ENCODE peak calls at places on chromosomes 5 and 9, in ten cellular contexts. One of them, this sample, is unnamed.

GRCh38 chr5:40046792-40047191 is 622.0 kb upstream of the DAB2 start:
- DNase-seq in MG63: peak; percentile 49
- DNase-seq in osteoblast: peak; percentile 58
- DNase-seq in mammary epithelial cell: peak; percentile 77
- DNase-seq in GM12865: no peak
- DNase-seq in AG09309: no peak
- DNase-seq in lung: no peak
- DNase-seq in GM12878: no peak
- DNase-seq in heart left ventricle: no peak
- DNase-seq in mucosa of descending colon: no peak
- DNase-seq in this sample: no peak

GRCh38 chr9:136278221-136278620 is 25.7 kb downstream of the CCDC187 start:
- DNase-seq in MG63: no peak
- DNase-seq in osteoblast: no peak
- DNase-seq in mammary epithelial cell: no peak
- DNase-seq in GM12865: no peak
- DNase-seq in AG09309: no peak
- DNase-seq in lung: no peak
- DNase-seq in GM12878: no peak
- DNase-seq in heart left ventricle: no peak
- DNase-seq in mucosa of descending colon: no peak
- DNase-seq in this sample: no peak

GRCh38 chr5:72377920-72378635 is 57.9 kb downstream of the PTCD2 start:
- DNase-seq in MG63: no peak
- DNase-seq in osteoblast: peak; percentile 67
- DNase-seq in mammary epithelial cell: no peak
- DNase-seq in GM12865: no peak
- DNase-seq in AG09309: no peak
- DNase-seq in lung: no peak
- DNase-seq in GM12878: no peak
- DNase-seq in heart left ventricle: peak; percentile 25
- DNase-seq in mucosa of descending colon: no peak
- DNase-seq in this sample: no peak

GRCh38 chr5:14396071-14396470 is 185.5 kb upstream of the OTULINL start:
- DNase-seq in MG63: no peak
- DNase-seq in osteoblast: no peak
- DNase-seq in mammary epithelial cell: no peak
- DNase-seq in GM12865: no peak
- DNase-seq in AG09309: no peak
- DNase-seq in lung: no peak
- DNase-seq in GM12878: no peak
- DNase-seq in heart left ventricle: no peak
- DNase-seq in mucosa of descending colon: no peak
- DNase-seq in this sample: no peak

GRCh38 chr9:1869843-1870242 is 145.3 kb upstream of the SMARCA2 start:
- DNase-seq in MG63: no peak
- DNase-seq in osteoblast: no peak
- DNase-seq in mammary epithelial cell: peak; percentile 11
- DNase-seq in GM12865: peak; percentile 85
- DNase-seq in AG09309: no peak
- DNase-seq in lung: peak; percentile 33
- DNase-seq in GM12878: no peak
- DNase-seq in heart left ventricle: no peak
- DNase-seq in mucosa of descending colon: peak; percentile 13
- DNase-seq in this sample: peak; percentile 20

GRCh38 chr9:37410969-37411785 is 11.3 kb upstream of the GRHPR start:
- DNase-seq in MG63: peak; percentile 35
- DNase-seq in osteoblast: no peak
- DNase-seq in mammary epithelial cell: peak; percentile 25
- DNase-seq in GM12865: peak; percentile 95
- DNase-seq in AG09309: no peak
- DNase-seq in lung: no peak
- DNase-seq in GM12878: no peak
- DNase-seq in heart left ventricle: no peak
- DNase-seq in mucosa of descending colon: no peak
- DNase-seq in this sample: no peak

GRCh38 chr9:94630833-94631232 is 8.5 kb downstream of the FBP1 start:
- DNase-seq in MG63: no peak
- DNase-seq in osteoblast: no peak
- DNase-seq in mammary epithelial cell: peak; percentile 18
- DNase-seq in GM12865: no peak
- DNase-seq in AG09309: no peak
- DNase-seq in lung: no peak
- DNase-seq in GM12878: no peak
- DNase-seq in heart left ventricle: no peak
- DNase-seq in mucosa of descending colon: peak; percentile 66
- DNase-seq in this sample: peak; percentile 66

GRCh38 chr5:130871346-130872086 is 293.5 kb downstream of the HINT1 start:
- DNase-seq in MG63: no peak
- DNase-seq in osteoblast: no peak
- DNase-seq in mammary epithelial cell: peak; percentile 17
- DNase-seq in GM12865: peak; percentile 51
- DNase-seq in AG09309: peak; percentile 28
- DNase-seq in lung: no peak
- DNase-seq in GM12878: no peak
- DNase-seq in heart left ventricle: peak; percentile 18
- DNase-seq in mucosa of descending colon: peak; percentile 81
- DNase-seq in this sample: peak; percentile 49

GRCh38 chr9:91817493-91818225 is 132.4 kb downstream of the ROR2 start:
- DNase-seq in MG63: peak; percentile 59
- DNase-seq in osteoblast: peak; percentile 93
- DNase-seq in mammary epithelial cell: no peak
- DNase-seq in GM12865: no peak
- DNase-seq in AG09309: no peak
- DNase-seq in lung: no peak
- DNase-seq in GM12878: no peak
- DNase-seq in heart left ventricle: no peak
- DNase-seq in mucosa of descending colon: no peak
- DNase-seq in this sample: no peak

GRCh38 chr9:86407022-86407421 is 52.8 kb upstream of the TUT7 start:
- DNase-seq in MG63: peak; percentile 43
- DNase-seq in osteoblast: no peak
- DNase-seq in mammary epithelial cell: peak; percentile 90
- DNase-seq in GM12865: peak; percentile 12
- DNase-seq in AG09309: no peak
- DNase-seq in lung: no peak
- DNase-seq in GM12878: no peak
- DNase-seq in heart left ventricle: no peak
- DNase-seq in mucosa of descending colon: no peak
- DNase-seq in this sample: no peak

GRCh38 chr9:85401998-85402397 is 339.8 kb downstream of the AGTPBP1 start:
- DNase-seq in MG63: peak; percentile 20
- DNase-seq in osteoblast: no peak
- DNase-seq in mammary epithelial cell: peak; percentile 33
- DNase-seq in GM12865: no peak
- DNase-seq in AG09309: peak; percentile 35
- DNase-seq in lung: no peak
- DNase-seq in GM12878: no peak
- DNase-seq in heart left ventricle: no peak
- DNase-seq in mucosa of descending colon: no peak
- DNase-seq in this sample: no peak

GRCh38 chr5:60687927-60688720 is 11.8 kb downstream of the DEPDC1B start:
- DNase-seq in MG63: peak; percentile 7
- DNase-seq in osteoblast: no peak
- DNase-seq in mammary epithelial cell: peak; percentile 52
- DNase-seq in GM12865: peak; percentile 65
- DNase-seq in AG09309: no peak
- DNase-seq in lung: no peak
- DNase-seq in GM12878: no peak
- DNase-seq in heart left ventricle: no peak
- DNase-seq in mucosa of descending colon: no peak
- DNase-seq in this sample: no peak

DNA sequence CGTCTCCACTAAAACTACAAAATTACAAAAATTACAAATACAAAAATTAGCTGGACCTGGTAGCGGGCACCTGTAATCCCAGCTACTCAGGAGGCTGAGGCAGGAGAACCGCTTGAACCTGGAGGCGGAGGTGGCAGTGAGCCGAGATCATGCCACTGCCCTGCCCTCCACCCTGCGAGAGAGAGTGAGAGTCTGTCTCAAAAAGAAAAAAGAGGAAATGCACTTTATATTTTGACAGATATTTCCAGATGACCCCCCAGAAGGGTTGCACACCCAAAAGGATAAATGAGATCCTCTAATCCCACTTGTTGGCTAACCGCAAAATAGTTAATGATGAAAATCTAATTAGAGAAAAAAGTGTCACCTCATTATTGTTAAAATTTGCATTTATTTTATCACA is 2.2 kb downstream of the HSDL2 start:
- DNase-seq in MG63: no peak
- DNase-seq in osteoblast: no peak
- DNase-seq in mammary epithelial cell: no peak
- DNase-seq in GM12865: no peak
- DNase-seq in AG09309: no peak
- DNase-seq in lung: no peak
- DNase-seq in GM12878: no peak
- DNase-seq in heart left ventricle: no peak
- DNase-seq in mucosa of descending colon: no peak
- DNase-seq in this sample: no peak
- H3K4me3 ChIP-seq in MG63: no peak overlapping the region
- H3K4me3 ChIP-seq in osteoblast: no peak overlapping the region
- H3K4me3 ChIP-seq in mammary epithelial cell: no peak overlapping the region
- H3K4me3 ChIP-seq in GM12865: no peak overlapping the region
- H3K4me3 ChIP-seq in AG09309: no peak overlapping the region
- H3K4me3 ChIP-seq in lung: no peak overlapping the region
- H3K4me3 ChIP-seq in GM12878: no peak overlapping the region
- H3K4me3 ChIP-seq in heart left ventricle: no peak overlapping the region
- H3K4me3 ChIP-seq in mucosa of descending colon: no peak overlapping the region
- H3K4me3 ChIP-seq in this sample: no peak overlapping the region

GRCh38 chr5:74032617-74033016 is 406.6 kb downstream of the ARHGEF28 start:
- DNase-seq in MG63: no peak
- DNase-seq in osteoblast: no peak
- DNase-seq in mammary epithelial cell: no peak
- DNase-seq in GM12865: no peak
- DNase-seq in AG09309: no peak
- DNase-seq in lung: no peak
- DNase-seq in GM12878: no peak
- DNase-seq in heart left ventricle: no peak
- DNase-seq in mucosa of descending colon: no peak
- DNase-seq in this sample: no peak

GRCh38 chr5:74035521-74035937 is 409.5 kb downstream of the ARHGEF28 start:
- DNase-seq in MG63: no peak
- DNase-seq in osteoblast: no peak
- DNase-seq in mammary epithelial cell: peak; percentile 84
- DNase-seq in GM12865: peak; percentile 83
- DNase-seq in AG09309: peak; percentile 23
- DNase-seq in lung: peak; percentile 51
- DNase-seq in GM12878: peak; percentile 59
- DNase-seq in heart left ventricle: peak; percentile 50
- DNase-seq in mucosa of descending colon: peak; percentile 22
- DNase-seq in this sample: peak; percentile 25

GRCh38 chr5:74030821-74031220 is 404.8 kb downstream of the ARHGEF28 start:
- DNase-seq in MG63: no peak
- DNase-seq in osteoblast: no peak
- DNase-seq in mammary epithelial cell: no peak
- DNase-seq in GM12865: no peak
- DNase-seq in AG09309: no peak
- DNase-seq in lung: no peak
- DNase-seq in GM12878: no peak
- DNase-seq in heart left ventricle: no peak
- DNase-seq in mucosa of descending colon: no peak
- DNase-seq in this sample: no peak

GRCh38 chr5:74031536-74031935 is 405.5 kb downstream of the ARHGEF28 start:
- DNase-seq in MG63: no peak
- DNase-seq in osteoblast: no peak
- DNase-seq in mammary epithelial cell: no peak
- DNase-seq in GM12865: no peak
- DNase-seq in AG09309: no peak
- DNase-seq in lung: no peak
- DNase-seq in GM12878: no peak
- DNase-seq in heart left ventricle: no peak
- DNase-seq in mucosa of descending colon: no peak
- DNase-seq in this sample: no peak

GRCh38 chr5:74034738-74035137 is 408.7 kb downstream of the ARHGEF28 start:
- DNase-seq in MG63: peak; percentile 92
- DNase-seq in osteoblast: peak; percentile 57
- DNase-seq in mammary epithelial cell: peak; percentile 95
- DNase-seq in GM12865: no peak
- DNase-seq in AG09309: peak; percentile 42
- DNase-seq in lung: no peak
- DNase-seq in GM12878: no peak
- DNase-seq in heart left ventricle: no peak
- DNase-seq in mucosa of descending colon: no peak
- DNase-seq in this sample: no peak
- H3K4me3 ChIP-seq in MG63: no peak overlapping the region
- H3K4me3 ChIP-seq in osteoblast: peak overlapping the region; percentile 34
- H3K4me3 ChIP-seq in mammary epithelial cell: peak overlapping the region; percentile 31
- H3K4me3 ChIP-seq in GM12865: no peak overlapping the region
- H3K4me3 ChIP-seq in AG09309: no peak overlapping the region
- H3K4me3 ChIP-seq in lung: no peak overlapping the region
- H3K4me3 ChIP-seq in GM12878: no peak overlapping the region
- H3K4me3 ChIP-seq in heart left ventricle: no peak overlapping the region
- H3K4me3 ChIP-seq in mucosa of descending colon: no peak overlapping the region
- H3K4me3 ChIP-seq in this sample: no peak overlapping the region

GRCh38 chr5:179732918-179733763 is 519 bp downstream of the MAML1 start:
- DNase-seq in MG63: peak; percentile 53
- DNase-seq in osteoblast: peak; percentile 93
- DNase-seq in mammary epithelial cell: peak; percentile 52
- DNase-seq in GM12865: peak; percentile 50
- DNase-seq in AG09309: no peak
- DNase-seq in lung: peak; percentile 42
- DNase-seq in GM12878: no peak
- DNase-seq in heart left ventricle: peak; percentile 30
- DNase-seq in mucosa of descending colon: peak; percentile 33
- DNase-seq in this sample: peak; percentile 61
- H3K4me3 ChIP-seq in MG63: peak overlapping the region; percentile 75
- H3K4me3 ChIP-seq in osteoblast: peak overlapping the region; percentile 86
- H3K4me3 ChIP-seq in mammary epithelial cell: peak overlapping the region; percentile 82
- H3K4me3 ChIP-seq in GM12865: peak overlapping the region; percentile 98
- H3K4me3 ChIP-seq in AG09309: peak overlapping the region; percentile 71
- H3K4me3 ChIP-seq in lung: peak overlapping the region; percentile 75
- H3K4me3 ChIP-seq in GM12878: peak overlapping the region; percentile 84
- H3K4me3 ChIP-seq in heart left ventricle: peak overlapping the region; percentile 81
- H3K4me3 ChIP-seq in mucosa of descending colon: peak overlapping the region; percentile 87
- H3K4me3 ChIP-seq in this sample: peak overlapping the region; percentile 77

DNA sequence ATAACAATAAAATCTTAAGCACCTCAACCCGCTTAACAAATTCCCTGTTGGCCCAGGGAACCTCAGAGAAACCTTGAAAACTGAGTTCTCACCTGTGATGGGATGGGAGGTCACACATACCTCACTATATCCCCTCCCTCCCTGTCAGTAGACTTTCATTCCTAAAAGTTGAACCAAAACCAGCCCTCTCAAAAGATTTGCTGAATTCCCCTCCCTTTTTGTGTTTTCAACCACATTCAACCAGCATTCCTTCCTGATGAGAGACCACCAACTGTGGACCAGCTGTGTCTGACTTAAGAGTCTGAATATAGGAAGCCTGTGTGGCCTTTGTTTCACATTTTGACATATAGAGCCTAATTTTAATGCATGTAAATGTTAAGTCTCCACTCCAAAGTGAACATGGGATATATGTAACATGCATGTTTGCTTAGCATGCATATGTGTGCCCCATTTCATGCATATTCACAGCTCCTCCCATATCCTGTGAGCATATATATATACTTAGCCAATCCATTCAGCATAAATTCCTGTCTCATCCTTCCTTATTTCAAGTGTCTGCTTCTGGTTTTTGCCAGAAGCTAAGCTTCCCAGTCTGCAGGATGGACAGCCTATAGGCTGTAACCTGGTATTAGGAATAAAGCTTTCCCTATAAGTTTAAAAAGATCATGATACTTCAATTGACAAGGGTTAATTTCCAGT is 604.6 kb downstream of the PTPRD start:
- DNase-seq in MG63: no peak
- DNase-seq in osteoblast: no peak
- DNase-seq in mammary epithelial cell: no peak
- DNase-seq in GM12865: no peak
- DNase-seq in AG09309: no peak
- DNase-seq in lung: no peak
- DNase-seq in GM12878: no peak
- DNase-seq in heart left ventricle: no peak
- DNase-seq in mucosa of descending colon: no peak
- DNase-seq in this sample: no peak
- H3K4me3 ChIP-seq in MG63: no peak overlapping the region
- H3K4me3 ChIP-seq in osteoblast: no peak overlapping the region
- H3K4me3 ChIP-seq in mammary epithelial cell: no peak overlapping the region
- H3K4me3 ChIP-seq in GM12865: no peak overlapping the region
- H3K4me3 ChIP-seq in AG09309: no peak overlapping the region
- H3K4me3 ChIP-seq in lung: no peak overlapping the region
- H3K4me3 ChIP-seq in GM12878: no peak overlapping the region
- H3K4me3 ChIP-seq in heart left ventricle: no peak overlapping the region
- H3K4me3 ChIP-seq in mucosa of descending colon: no peak overlapping the region
- H3K4me3 ChIP-seq in this sample: no peak overlapping the region